ENCODE peak calls at places on chromosome X, in four cellular contexts. Y is adrenal gland, N is AG09309, D is mammary epithelial cell. P is an unnamed sample.

GRCh38 chrX:53318766-53319353 is 37.5 kb upstream of the IQSEC2 start:
- DNase-seq in Y (no peak), N (no peak), D (no peak), P (no peak)

GRCh38 chrX:77223046-77223445 is 224.1 kb upstream of the FGF16 start:
- DNase-seq in Y (no peak), N (no peak), D (no peak), P (no peak)

GRCh38 chrX:49111846-49112245 is 11.7 kb downstream of the GPKOW start:
- DNase-seq in Y (no peak), N (no peak), D (no peak), P (no peak)

GRCh38 chrX:108217877-108218276 is 126.3 kb downstream of the ATG4A start:
- DNase-seq in Y (no peak), N (no peak), D (no peak), P (no peak)

GRCh38 chrX:48896611-48897011 is 957 bp downstream of the TIMM17B start:
- DNase-seq in Y (peak), N (no peak), D (no peak), P (peak)

GRCh38 chrX:19611636-19612376 is 96.5 kb upstream of the MAP3K15 start:
- DNase-seq in Y (no peak), N (no peak), D (no peak), P (no peak)

GRCh38 chrX:28582494-28582893 is 4.8 kb upstream of the IL1RAPL1 start:
- DNase-seq in Y (no peak), N (no peak), D (no peak), P (no peak)

GRCh38 chrX:134990475-134991473 is at the start of gene SMIM10:
- DNase-seq in Y (peak), N (peak), D (peak), P (no peak)

GRCh38 chrX:53227224-53227765 is 2.3 kb upstream of the KDM5C start:
- DNase-seq in Y (no peak), N (no peak), D (no peak), P (no peak)

GRCh38 chrX:106931831-106932491 is 11.8 kb downstream of the CLDN2 start:
- DNase-seq in Y (no peak), N (no peak), D (peak), P (no peak)

GRCh38 chrX:70169281-70169680 is 8.0 kb upstream of the DGAT2L6 start:
- DNase-seq in Y (no peak), N (no peak), D (no peak), P (no peak)

GRCh38 chrX:48937065-48937907 is 18.5 kb upstream of the PIM2 start:
- DNase-seq in Y (peak), N (no peak), D (no peak), P (no peak)

GRCh38 chrX:39600222-39600621 is 497.5 kb downstream of the BCOR start:
- DNase-seq in Y (no peak), N (no peak), D (no peak), P (no peak)

GRCh38 chrX:31871989-31872388 is 800.1 kb upstream of the FTHL17 start:
- DNase-seq in Y (peak), N (no peak), D (no peak), P (no peak)

GRCh38 chrX:23783569-23784486 is 855 bp downstream of the SAT1 start:
- DNase-seq in Y (no peak), N (no peak), D (no peak), P (no peak)

GRCh38 chrX:87337267-87337666 is 180.3 kb upstream of the KLHL4 start:
- DNase-seq in Y (no peak), N (no peak), D (no peak), P (no peak)

GRCh38 chrX:38654302-38654701 is 93.0 kb downstream of the TSPAN7 start:
- DNase-seq in Y (no peak), N (no peak), D (peak), P (peak)

GRCh38 chrX:52933976-52934703 is 24.2 kb downstream of the FAM156A start:
- DNase-seq in Y (no peak), N (no peak), D (no peak), P (peak)

GRCh38 chrX:4572652-4573051 is 859.2 kb upstream of the PRKX start:
- DNase-seq in Y (no peak), N (no peak), D (no peak), P (no peak)

GRCh38 chrX:149286940-149287349 is 218.2 kb downstream of the IDS start:
- DNase-seq in Y (peak), N (no peak), D (peak), P (peak)

GRCh38 chrX:57918750-57919436 is 8.6 kb upstream of the ZXDA start:
- DNase-seq in Y (no peak), N (no peak), D (no peak), P (peak)

GRCh38 chrX:115650916-115651315 is 89.9 kb downstream of the PLS3 start:
- DNase-seq in Y (peak), N (peak), D (peak), P (peak)

GRCh38 chrX:95509474-95509873 is 1175.2 kb upstream of the DIAPH2 start:
- DNase-seq in Y (no peak), N (no peak), D (no peak), P (no peak)

GRCh38 chrX:44068043-44068442 is 94.9 kb upstream of the NDP start:
- DNase-seq in Y (no peak), N (no peak), D (peak), P (no peak)

GRCh38 chrX:66489339-66489738 is 149.5 kb downstream of the EDA2R start:
- DNase-seq in Y (no peak), N (no peak), D (no peak), P (no peak)

GRCh38 chrX:38804481-38805293 is 3.4 kb downstream of the MID1IP1 start:
- DNase-seq in Y (peak), N (no peak), D (peak), P (peak)

GRCh38 chrX:39814391-39814790 is 283.4 kb downstream of the BCOR start:
- DNase-seq in Y (peak), N (no peak), D (no peak), P (peak)

GRCh38 chrX:85243155-85243554 is 424 bp downstream of the SATL1 start:
- DNase-seq in Y (no peak), N (no peak), D (no peak), P (peak)

GRCh38 chrX:64093761-64094160 is 111.7 kb downstream of the AMER1 start:
- DNase-seq in Y (no peak), N (no peak), D (no peak), P (peak)

GRCh38 chrX:127243654-127244053 is 424.1 kb downstream of the PRR32 start:
- DNase-seq in Y (no peak), N (no peak), D (no peak), P (no peak)

GRCh38 chrX:131614241-131614640 is 70.4 kb downstream of the OR13H1 start:
- DNase-seq in Y (no peak), N (no peak), D (no peak), P (no peak)

GRCh38 chrX:120452131-120452530 is 17.0 kb downstream of the LAMP2 start:
- DNase-seq in Y (no peak), N (no peak), D (no peak), P (peak)

GRCh38 chrX:78029663-78030062 is 60.2 kb upstream of the PGAM4 start:
- DNase-seq in Y (peak), N (peak), D (peak), P (peak)

GRCh38 chrX:115639481-115639880 is 78.5 kb downstream of the PLS3 start:
- DNase-seq in Y (no peak), N (no peak), D (no peak), P (no peak)

DNA sequence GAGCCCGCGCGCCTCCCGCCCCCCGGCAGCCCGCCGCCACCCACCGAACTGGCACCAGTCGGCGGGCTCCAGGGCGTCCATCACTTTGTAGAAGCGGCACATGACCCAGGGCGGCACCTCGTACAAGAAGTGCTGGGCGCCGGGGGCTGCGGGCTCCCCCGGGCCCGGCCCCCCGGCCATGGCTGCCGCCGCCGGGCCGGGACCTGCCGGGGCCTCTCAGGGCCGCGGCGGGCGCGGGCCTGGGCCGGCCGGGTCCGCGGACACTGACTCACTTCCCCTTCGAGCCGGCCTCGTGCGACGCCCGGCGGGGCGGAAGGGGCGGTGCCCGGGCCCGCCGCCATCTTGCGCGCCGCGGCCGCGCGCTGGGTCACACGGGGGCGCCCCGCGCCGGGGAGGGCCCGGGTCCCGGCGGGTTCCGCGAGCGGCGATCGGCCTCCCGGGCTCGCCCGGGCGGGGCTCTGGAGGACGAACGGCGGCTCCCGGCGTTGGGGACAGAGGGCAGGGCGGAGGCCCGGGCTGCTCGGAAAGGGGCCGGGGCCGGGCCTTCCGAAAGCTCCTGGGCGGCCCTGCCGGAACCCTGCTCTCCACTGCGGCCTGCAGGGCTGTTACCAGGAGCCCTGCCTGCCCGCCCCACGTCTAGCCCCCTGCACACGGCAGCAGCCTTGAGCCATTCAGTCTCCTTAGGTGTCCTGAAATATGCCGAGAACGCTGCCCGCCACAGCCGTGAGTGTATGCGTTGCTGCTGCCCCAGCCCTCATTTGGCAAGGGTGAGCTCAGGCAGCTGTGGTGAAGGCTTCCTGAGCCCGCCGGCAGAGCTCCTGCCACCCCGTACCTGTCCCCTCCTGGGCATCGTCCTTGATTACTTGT is at the start of gene IRAK1:
- DNase-seq in Y (no peak), N (no peak), D (peak), P (peak)
- H3K4me3 ChIP-seq in Y (peak), N (peak), D (peak), P (peak)

GRCh38 chrX:12974797-12975669 is at the start of gene TMSB4X:
- DNase-seq in Y (peak), N (no peak), D (peak), P (peak)

GRCh38 chrX:12972867-12973560 is 1.9 kb upstream of the TMSB4X start:
- DNase-seq in Y (no peak), N (no peak), D (no peak), P (no peak)

GRCh38 chrX:12973561-12974216 is 1.2 kb upstream of the TMSB4X start:
- DNase-seq in Y (peak), N (no peak), D (no peak), P (no peak)

GRCh38 chrX:12975670-12975965 is 708 bp downstream of the TMSB4X start:
- DNase-seq in Y (no peak), N (no peak), D (no peak), P (no peak)

GRCh38 chrX:12974217-12974796 is 603 bp upstream of the TMSB4X start:
- DNase-seq in Y (peak), N (no peak), D (peak), P (peak)
- H3K4me3 ChIP-seq in Y (peak), N (peak), D (peak), P (peak)

DNA sequence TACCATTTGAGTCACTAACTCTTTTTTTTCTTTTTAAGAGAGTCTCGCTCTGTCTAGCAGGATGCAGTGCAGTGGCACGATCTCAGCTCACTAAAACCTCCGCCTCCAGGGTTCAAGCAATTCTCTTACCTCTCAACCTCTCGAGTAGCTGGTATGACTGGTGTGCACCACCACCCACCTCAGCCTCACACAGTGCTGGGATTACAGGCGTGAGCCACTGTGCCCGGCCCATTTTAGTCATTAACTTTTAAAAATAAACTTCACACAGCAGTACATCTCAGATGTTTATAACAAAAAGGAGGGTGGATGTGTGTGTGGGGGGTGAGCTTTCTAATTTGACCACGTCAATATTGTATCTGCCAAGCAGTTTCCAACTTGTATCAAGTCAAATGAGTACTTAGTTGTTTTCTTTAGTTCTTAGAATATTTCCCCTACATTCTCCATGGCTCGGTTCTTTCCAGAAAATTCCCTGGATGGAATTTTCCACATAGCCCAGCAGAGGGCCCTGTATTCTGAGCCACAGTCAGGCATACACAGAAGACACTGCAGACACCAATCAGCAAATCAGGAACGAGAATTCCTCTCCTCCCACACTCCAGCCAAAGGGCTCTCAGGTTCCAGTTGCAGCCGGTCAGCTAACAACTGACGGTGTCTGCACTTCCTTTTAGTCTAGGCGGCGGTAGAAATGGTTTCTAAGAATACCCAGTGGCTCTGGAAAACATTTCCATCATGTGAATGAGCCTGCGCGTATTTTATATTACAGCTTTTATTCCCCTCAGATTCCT is 20.1 kb upstream of the ARAF start:
- DNase-seq in Y (peak), N (peak), D (peak), P (peak)
- H3K4me3 ChIP-seq in Y (no peak), N (no peak), D (no peak), P (no peak)

DNA sequence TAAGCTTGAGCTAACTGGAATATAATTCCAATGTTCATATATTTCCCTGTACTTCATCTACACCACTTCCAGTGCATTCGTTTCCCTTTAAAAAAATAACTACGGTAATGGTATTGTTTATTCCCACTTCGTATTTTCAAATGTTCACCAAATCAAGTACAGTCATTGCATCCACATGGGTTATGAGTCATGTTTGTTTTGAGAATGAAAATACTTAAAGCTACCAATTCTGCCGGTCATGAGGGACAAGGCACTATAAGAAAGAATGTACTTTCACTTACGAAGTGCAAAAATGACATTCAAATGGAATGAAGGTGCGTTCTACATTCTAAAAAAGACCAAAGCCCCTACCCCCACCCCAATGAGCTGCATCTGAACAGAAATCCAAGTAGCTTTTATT is 174.4 kb upstream of the FGF13 start:
- DNase-seq in Y (no peak), N (no peak), D (peak), P (no peak)
- H3K4me3 ChIP-seq in Y (no peak), N (no peak), D (no peak), P (no peak)

GRCh38 chrX:36963069-36963808 is 44.9 kb upstream of the FAM47C start:
- DNase-seq in Y (no peak), N (no peak), D (no peak), P (no peak)
- H3K4me3 ChIP-seq in Y (no peak), N (no peak), D (no peak), P (no peak)

DNA sequence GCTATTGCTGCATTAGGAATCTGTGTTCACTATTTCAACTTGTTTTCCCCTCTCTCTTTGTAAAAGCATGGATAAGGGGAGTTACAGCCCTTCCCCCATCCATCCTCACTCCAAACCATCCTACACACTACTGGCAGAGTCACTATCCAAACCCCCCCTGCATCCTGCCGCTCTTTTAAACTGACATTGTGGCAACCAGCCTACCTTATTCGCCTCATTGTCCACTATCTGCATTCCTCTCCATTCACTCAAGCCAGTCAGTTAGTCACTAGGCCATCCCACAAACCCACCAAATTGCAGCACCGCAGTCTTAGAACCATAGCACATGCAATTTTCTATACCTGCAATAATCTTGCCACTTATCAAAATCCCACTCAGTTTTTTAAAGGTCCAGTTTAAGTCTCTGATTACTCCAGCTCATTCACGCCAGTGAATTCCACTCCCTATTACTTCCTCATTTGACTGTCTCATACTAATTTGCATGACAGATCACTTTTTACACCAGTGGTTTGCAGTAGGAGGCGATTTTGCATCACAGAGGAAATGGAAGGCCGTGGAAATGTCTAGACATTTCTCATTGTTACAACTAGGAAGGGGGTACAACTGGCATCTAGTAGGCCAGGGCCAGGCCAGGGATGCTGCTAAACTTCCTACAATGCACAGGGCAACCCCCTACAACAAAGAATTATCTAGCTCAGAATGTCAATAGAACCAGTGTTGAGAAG is 181.8 kb downstream of the HS6ST2 start:
- DNase-seq in Y (no peak), N (no peak), D (no peak), P (no peak)
- H3K4me3 ChIP-seq in Y (no peak), N (no peak), D (no peak), P (no peak)

GRCh38 chrX:112677167-112677566 is 2.6 kb downstream of the LHFPL1 start:
- DNase-seq in Y (no peak), N (no peak), D (no peak), P (no peak)

GRCh38 chrX:112672788-112673560 is 6.8 kb downstream of the LHFPL1 start:
- DNase-seq in Y (no peak), N (no peak), D (no peak), P (no peak)

GRCh38 chrX:112678831-112679230 is 907 bp downstream of the LHFPL1 start:
- DNase-seq in Y (no peak), N (no peak), D (no peak), P (no peak)
- H3K4me3 ChIP-seq in Y (no peak), N (no peak), D (no peak), P (no peak)

GRCh38 chrX:153803211-153804099 is 9.0 kb downstream of the SSR4 start:
- DNase-seq in Y (no peak), N (no peak), D (no peak), P (no peak)
- H3K4me3 ChIP-seq in Y (no peak), N (no peak), D (no peak), P (no peak)

DNA sequence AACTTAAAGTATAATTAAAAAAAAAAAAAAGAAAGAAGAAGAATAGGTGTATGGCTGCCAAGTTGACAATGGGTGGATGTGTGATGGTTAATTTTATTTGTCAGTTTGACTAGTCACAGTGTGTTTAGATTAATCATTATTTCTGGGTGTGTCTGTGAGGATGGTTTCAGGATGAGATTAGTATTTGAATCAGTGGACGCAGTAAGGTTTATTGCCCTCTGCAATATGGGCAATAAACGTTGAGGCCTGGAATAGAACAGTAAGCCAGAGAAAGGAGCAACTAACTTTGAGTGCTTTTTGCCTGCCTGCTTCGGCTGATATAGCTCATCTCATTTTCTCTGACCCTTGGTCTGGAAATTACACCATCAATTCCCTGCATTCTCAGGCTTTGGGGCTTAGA is 140.9 kb upstream of the SPANXN4 start:
- DNase-seq in Y (no peak), N (no peak), D (no peak), P (no peak)
- H3K4me3 ChIP-seq in Y (no peak), N (no peak), D (no peak), P (no peak)